ENCODE peak calls at places on chromosomes 6 and 20, in six cellular contexts. One of them, this sample, is unnamed.

GRCh38 chr20:53652090-53652858 is 58.6 kb upstream of the ZNF217 start:
- DNase-seq in Peyer's patch: no peak
- DNase-seq in ovary: no peak
- DNase-seq in lower leg skin: no peak
- DNase-seq in prostate gland: no peak
- DNase-seq in transverse colon: no peak
- DNase-seq in this sample: peak; percentile 39

GRCh38 chr6:5697508-5697907 is 309.2 kb downstream of the NRN1 start:
- DNase-seq in Peyer's patch: no peak
- DNase-seq in ovary: no peak
- DNase-seq in lower leg skin: no peak
- DNase-seq in prostate gland: no peak
- DNase-seq in transverse colon: no peak
- DNase-seq in this sample: no peak

GRCh38 chr20:47389867-47390347 is 33.4 kb upstream of the ZMYND8 start:
- DNase-seq in Peyer's patch: no peak
- DNase-seq in ovary: no peak
- DNase-seq in lower leg skin: no peak
- DNase-seq in prostate gland: no peak
- DNase-seq in transverse colon: no peak
- DNase-seq in this sample: peak; percentile 42

GRCh38 chr6:45911691-45912090 is 104.0 kb downstream of the CLIC5 start:
- DNase-seq in Peyer's patch: no peak
- DNase-seq in ovary: no peak
- DNase-seq in lower leg skin: no peak
- DNase-seq in prostate gland: no peak
- DNase-seq in transverse colon: no peak
- DNase-seq in this sample: no peak

GRCh38 chr6:104682722-104683643 is 176.7 kb downstream of the HACE1 start:
- DNase-seq in Peyer's patch: peak; percentile 27
- DNase-seq in ovary: no peak
- DNase-seq in lower leg skin: no peak
- DNase-seq in prostate gland: no peak
- DNase-seq in transverse colon: peak; percentile 33
- DNase-seq in this sample: peak; percentile 79

GRCh38 chr6:31180500-31180899 is 10.0 kb upstream of the POU5F1 start:
- DNase-seq in Peyer's patch: peak; percentile 63
- DNase-seq in ovary: peak; percentile 82
- DNase-seq in lower leg skin: no peak
- DNase-seq in prostate gland: no peak
- DNase-seq in transverse colon: no peak
- DNase-seq in this sample: peak; percentile 34

GRCh38 chr6:42428326-42429041 is 23.2 kb downstream of the TRERF1 start:
- DNase-seq in Peyer's patch: no peak
- DNase-seq in ovary: no peak
- DNase-seq in lower leg skin: no peak
- DNase-seq in prostate gland: no peak
- DNase-seq in transverse colon: no peak
- DNase-seq in this sample: peak; percentile 44

GRCh38 chr20:20395856-20396600 is 28.1 kb downstream of the INSM1 start:
- DNase-seq in Peyer's patch: no peak
- DNase-seq in ovary: no peak
- DNase-seq in lower leg skin: no peak
- DNase-seq in prostate gland: no peak
- DNase-seq in transverse colon: no peak
- DNase-seq in this sample: no peak

GRCh38 chr6:35415065-35415880 is 36.9 kb upstream of the FANCE start:
- DNase-seq in Peyer's patch: peak; percentile 28
- DNase-seq in ovary: peak; percentile 80
- DNase-seq in lower leg skin: no peak
- DNase-seq in prostate gland: peak; percentile 88
- DNase-seq in transverse colon: peak; percentile 72
- DNase-seq in this sample: peak; percentile 46

GRCh38 chr6:119273799-119274595 is 75.6 kb downstream of the MAN1A1 start:
- DNase-seq in Peyer's patch: no peak
- DNase-seq in ovary: no peak
- DNase-seq in lower leg skin: no peak
- DNase-seq in prostate gland: no peak
- DNase-seq in transverse colon: no peak
- DNase-seq in this sample: no peak

GRCh38 chr20:24132246-24132645 is 143.7 kb upstream of the GGTLC1 start:
- DNase-seq in Peyer's patch: no peak
- DNase-seq in ovary: no peak
- DNase-seq in lower leg skin: peak; percentile 43
- DNase-seq in prostate gland: no peak
- DNase-seq in transverse colon: no peak
- DNase-seq in this sample: no peak

GRCh38 chr6:73024598-73024997 is 200.7 kb downstream of the KHDC1L start:
- DNase-seq in Peyer's patch: no peak
- DNase-seq in ovary: no peak
- DNase-seq in lower leg skin: no peak
- DNase-seq in prostate gland: no peak
- DNase-seq in transverse colon: no peak
- DNase-seq in this sample: no peak

GRCh38 chr20:3710703-3711417 is 1.5 kb downstream of the SIGLEC1 start:
- DNase-seq in Peyer's patch: peak; percentile 53
- DNase-seq in ovary: peak; percentile 90
- DNase-seq in lower leg skin: peak; percentile 96
- DNase-seq in prostate gland: peak; percentile 44
- DNase-seq in transverse colon: peak; percentile 72
- DNase-seq in this sample: peak; percentile 81

GRCh38 chr20:58037631-58038030 is 190.8 kb downstream of the ANKRD60 start:
- DNase-seq in Peyer's patch: no peak
- DNase-seq in ovary: no peak
- DNase-seq in lower leg skin: peak; percentile 61
- DNase-seq in prostate gland: no peak
- DNase-seq in transverse colon: no peak
- DNase-seq in this sample: no peak

GRCh38 chr6:78868124-78868523 is 773 bp downstream of the IRAK1BP1 start:
- DNase-seq in Peyer's patch: no peak
- DNase-seq in ovary: no peak
- DNase-seq in lower leg skin: no peak
- DNase-seq in prostate gland: no peak
- DNase-seq in transverse colon: no peak
- DNase-seq in this sample: no peak

GRCh38 chr6:32082951-32083350 is 26.2 kb downstream of the TNXB start:
- DNase-seq in Peyer's patch: no peak
- DNase-seq in ovary: no peak
- DNase-seq in lower leg skin: peak; percentile 94
- DNase-seq in prostate gland: no peak
- DNase-seq in transverse colon: no peak
- DNase-seq in this sample: no peak

GRCh38 chr6:42569102-42570028 is 5.5 kb downstream of the UBR2 start:
- DNase-seq in Peyer's patch: no peak
- DNase-seq in ovary: no peak
- DNase-seq in lower leg skin: no peak
- DNase-seq in prostate gland: no peak
- DNase-seq in transverse colon: no peak
- DNase-seq in this sample: peak; percentile 83

GRCh38 chr6:13431861-13432465 is 55.4 kb downstream of the GFOD1 start:
- DNase-seq in Peyer's patch: no peak
- DNase-seq in ovary: no peak
- DNase-seq in lower leg skin: no peak
- DNase-seq in prostate gland: no peak
- DNase-seq in transverse colon: no peak
- DNase-seq in this sample: no peak

GRCh38 chr6:144119376-144119775 is 24.0 kb upstream of the SF3B5 start:
- DNase-seq in Peyer's patch: no peak
- DNase-seq in ovary: no peak
- DNase-seq in lower leg skin: no peak
- DNase-seq in prostate gland: no peak
- DNase-seq in transverse colon: no peak
- DNase-seq in this sample: no peak

GRCh38 chr6:144127097-144127496 is 23.2 kb upstream of the STX11 start:
- DNase-seq in Peyer's patch: no peak
- DNase-seq in ovary: no peak
- DNase-seq in lower leg skin: no peak
- DNase-seq in prostate gland: no peak
- DNase-seq in transverse colon: no peak
- DNase-seq in this sample: no peak

GRCh38 chr6:144123836-144124235 is 26.5 kb upstream of the STX11 start:
- DNase-seq in Peyer's patch: no peak
- DNase-seq in ovary: no peak
- DNase-seq in lower leg skin: no peak
- DNase-seq in prostate gland: no peak
- DNase-seq in transverse colon: no peak
- DNase-seq in this sample: peak; percentile 32

DNA sequence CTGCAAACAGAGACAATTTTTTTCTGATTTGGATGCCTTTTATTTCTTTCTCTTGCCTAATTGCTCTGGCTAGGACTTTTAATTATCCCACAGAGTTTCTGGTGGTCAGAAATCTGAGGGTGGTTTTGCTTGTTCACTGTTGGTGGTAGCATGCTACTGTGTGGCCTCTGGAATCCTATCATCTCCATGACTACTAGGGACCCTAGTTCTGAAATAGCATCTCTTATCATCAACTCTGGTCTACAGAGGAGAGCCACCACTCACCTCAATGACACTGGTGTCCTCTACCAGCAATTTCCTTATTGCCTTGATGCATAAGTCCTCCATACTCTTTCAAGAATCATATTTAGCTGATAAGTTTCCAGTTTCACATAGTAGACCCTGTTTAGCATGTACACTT is 27.5 kb upstream of the STX11 start:
- DNase-seq in Peyer's patch: no peak
- DNase-seq in ovary: no peak
- DNase-seq in lower leg skin: no peak
- DNase-seq in prostate gland: no peak
- DNase-seq in transverse colon: no peak
- DNase-seq in this sample: no peak
- TF ChIP-seq POLR2A in Peyer's patch: no peak
- TF ChIP-seq POLR2A in ovary: no peak
- TF ChIP-seq POLR2A in lower leg skin: no peak
- TF ChIP-seq POLR2A in prostate gland: no peak
- TF ChIP-seq POLR2A in transverse colon: no peak
- TF ChIP-seq POLR2A in this sample: no peak

GRCh38 chr6:17280138-17280537 is 1.0 kb upstream of the RBM24 start:
- DNase-seq in Peyer's patch: no peak
- DNase-seq in ovary: no peak
- DNase-seq in lower leg skin: no peak
- DNase-seq in prostate gland: no peak
- DNase-seq in transverse colon: no peak
- DNase-seq in this sample: no peak

GRCh38 chr6:17280552-17281090 is 540 bp upstream of the RBM24 start:
- DNase-seq in Peyer's patch: no peak
- DNase-seq in ovary: peak; percentile 54
- DNase-seq in lower leg skin: no peak
- DNase-seq in prostate gland: no peak
- DNase-seq in transverse colon: peak; percentile 38
- DNase-seq in this sample: no peak

GRCh38 chr6:17281497-17282481 is 628 bp downstream of the RBM24 start:
- DNase-seq in Peyer's patch: no peak
- DNase-seq in ovary: peak; percentile 39
- DNase-seq in lower leg skin: no peak
- DNase-seq in prostate gland: no peak
- DNase-seq in transverse colon: peak; percentile 14
- DNase-seq in this sample: no peak

GRCh38 chr6:17283074-17283473 is 1.9 kb downstream of the RBM24 start:
- DNase-seq in Peyer's patch: no peak
- DNase-seq in ovary: no peak
- DNase-seq in lower leg skin: no peak
- DNase-seq in prostate gland: no peak
- DNase-seq in transverse colon: no peak
- DNase-seq in this sample: no peak

DNA sequence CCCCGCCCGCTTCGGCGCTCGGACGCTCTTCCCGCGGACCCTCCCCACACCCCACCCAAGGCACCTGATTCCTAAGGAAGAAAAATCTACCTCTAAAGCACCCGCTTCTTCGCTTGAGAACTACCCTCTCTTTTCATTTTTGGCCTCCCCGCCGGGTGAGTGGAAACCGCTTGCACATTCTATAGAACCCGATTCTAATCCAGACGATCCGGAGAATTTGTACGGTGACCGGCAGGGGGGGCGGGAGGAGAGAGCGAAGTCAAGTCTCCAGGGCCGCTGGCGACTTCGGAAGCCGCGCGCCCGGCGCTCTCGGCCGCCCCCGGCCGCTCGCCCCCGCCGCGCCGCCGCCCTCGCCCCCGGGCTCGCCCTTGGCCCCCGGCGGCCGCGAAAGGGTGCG is at the start of gene RBM24:
- DNase-seq in Peyer's patch: no peak
- DNase-seq in ovary: peak; percentile 61
- DNase-seq in lower leg skin: peak; percentile 94
- DNase-seq in prostate gland: peak; percentile 40
- DNase-seq in transverse colon: peak; percentile 82
- DNase-seq in this sample: peak; percentile 56
- TF ChIP-seq POLR2A in Peyer's patch: no peak
- TF ChIP-seq POLR2A in ovary: no peak
- TF ChIP-seq POLR2A in lower leg skin: no peak
- TF ChIP-seq POLR2A in prostate gland: no peak
- TF ChIP-seq POLR2A in transverse colon: no peak
- TF ChIP-seq POLR2A in this sample: no peak

DNA sequence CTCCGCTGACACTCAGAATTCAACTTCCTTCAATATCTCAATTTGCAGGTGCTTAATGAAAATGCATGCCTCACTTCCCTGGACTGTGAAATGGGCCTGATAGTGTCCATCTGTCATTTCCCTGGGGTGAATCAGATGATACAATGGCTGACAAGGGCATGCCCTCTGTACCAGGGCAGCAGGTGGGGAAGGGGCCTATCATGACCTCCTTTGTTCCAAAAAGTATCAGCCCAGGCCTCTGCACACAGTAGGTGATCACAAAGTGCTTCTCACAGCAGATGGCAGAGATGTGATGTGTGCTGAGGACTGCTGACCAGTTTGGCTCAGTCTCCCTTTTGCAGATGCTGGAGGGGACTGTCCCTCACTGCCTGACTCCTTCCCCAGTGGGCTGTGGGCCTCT is 44.3 kb downstream of the DLGAP4 start:
- DNase-seq in Peyer's patch: no peak
- DNase-seq in ovary: no peak
- DNase-seq in lower leg skin: no peak
- DNase-seq in prostate gland: no peak
- DNase-seq in transverse colon: no peak
- DNase-seq in this sample: no peak
- TF ChIP-seq POLR2A in Peyer's patch: no peak
- TF ChIP-seq POLR2A in ovary: no peak
- TF ChIP-seq POLR2A in lower leg skin: no peak
- TF ChIP-seq POLR2A in prostate gland: no peak
- TF ChIP-seq POLR2A in transverse colon: no peak
- TF ChIP-seq POLR2A in this sample: no peak

GRCh38 chr6:33452496-33452895 is 1.9 kb upstream of the ZBTB9 start:
- DNase-seq in Peyer's patch: no peak
- DNase-seq in ovary: no peak
- DNase-seq in lower leg skin: no peak
- DNase-seq in prostate gland: no peak
- DNase-seq in transverse colon: no peak
- DNase-seq in this sample: no peak

GRCh38 chr6:33453361-33454008 is 891 bp upstream of the ZBTB9 start:
- DNase-seq in Peyer's patch: no peak
- DNase-seq in ovary: no peak
- DNase-seq in lower leg skin: no peak
- DNase-seq in prostate gland: no peak
- DNase-seq in transverse colon: no peak
- DNase-seq in this sample: no peak

GRCh38 chr6:33456156-33456555 is 1.8 kb downstream of the ZBTB9 start:
- DNase-seq in Peyer's patch: no peak
- DNase-seq in ovary: peak; percentile 31
- DNase-seq in lower leg skin: no peak
- DNase-seq in prostate gland: no peak
- DNase-seq in transverse colon: no peak
- DNase-seq in this sample: no peak

GRCh38 chr6:33455051-33455450 is 675 bp downstream of the ZBTB9 start:
- DNase-seq in Peyer's patch: no peak
- DNase-seq in ovary: peak; percentile 24
- DNase-seq in lower leg skin: peak; percentile 80
- DNase-seq in prostate gland: no peak
- DNase-seq in transverse colon: no peak
- DNase-seq in this sample: no peak

GRCh38 chr6:33454009-33454946 is at the start of gene ZBTB9:
- DNase-seq in Peyer's patch: peak; percentile 97
- DNase-seq in ovary: peak; percentile 95
- DNase-seq in lower leg skin: peak; percentile 99
- DNase-seq in prostate gland: peak; percentile 97
- DNase-seq in transverse colon: peak; percentile 97
- DNase-seq in this sample: peak; percentile 97
- TF ChIP-seq POLR2A in Peyer's patch: peak; percentile 88
- TF ChIP-seq POLR2A in ovary: peak; percentile 76
- TF ChIP-seq POLR2A in lower leg skin: no peak
- TF ChIP-seq POLR2A in prostate gland: peak; percentile 85
- TF ChIP-seq POLR2A in transverse colon: peak; percentile 85
- TF ChIP-seq POLR2A in this sample: peak; percentile 91

This sample was measured in erythroblast.